ENCODE peak calls at places on chromosome 15, in four cellular contexts. N is K562, R is HepG2, Q is GM12878. D is an unnamed sample.

GRCh38 chr15:49675051-49675450 is 54.2 kb downstream of the DTWD1 start:
- DNase-seq in Q (no peak), R (peak), N (no peak), D (no peak)

GRCh38 chr15:77035999-77036471 is 34.9 kb downstream of the TSPAN3 start:
- DNase-seq in N (no peak), R (no peak), Q (no peak), D (no peak)

GRCh38 chr15:67042490-67043181 is 22.8 kb upstream of the SMAD3 start:
- DNase-seq in Q (no peak), N (no peak), R (no peak), D (no peak)

GRCh38 chr15:33533197-33533596 is 222.4 kb downstream of the RYR3 start:
- DNase-seq in N (no peak), R (no peak), Q (no peak), D (no peak)

GRCh38 chr15:79373728-79374127 is 58.4 kb upstream of the MINAR1 start:
- DNase-seq in N (no peak), Q (no peak), R (no peak), D (no peak)

GRCh38 chr15:82183121-82184031 is 79.2 kb downstream of the EFL1 start:
- DNase-seq in Q (no peak), N (no peak), R (no peak), D (no peak)

GRCh38 chr15:90762109-90762508 is 45.0 kb downstream of the BLM start:
- DNase-seq in R (no peak), N (no peak), Q (no peak), D (no peak)

GRCh38 chr15:82835391-82835917 is 26.0 kb downstream of the WHAMM start:
- DNase-seq in N (no peak), R (no peak), Q (no peak), D (no peak)

GRCh38 chr15:57079446-57079845 is 161.0 kb downstream of the TCF12 start:
- DNase-seq in N (no peak), R (no peak), Q (no peak), D (no peak)

GRCh38 chr15:52709172-52709979 is 30.2 kb upstream of the ATOSA start:
- DNase-seq in Q (no peak), N (no peak), R (peak), D (peak)

DNA sequence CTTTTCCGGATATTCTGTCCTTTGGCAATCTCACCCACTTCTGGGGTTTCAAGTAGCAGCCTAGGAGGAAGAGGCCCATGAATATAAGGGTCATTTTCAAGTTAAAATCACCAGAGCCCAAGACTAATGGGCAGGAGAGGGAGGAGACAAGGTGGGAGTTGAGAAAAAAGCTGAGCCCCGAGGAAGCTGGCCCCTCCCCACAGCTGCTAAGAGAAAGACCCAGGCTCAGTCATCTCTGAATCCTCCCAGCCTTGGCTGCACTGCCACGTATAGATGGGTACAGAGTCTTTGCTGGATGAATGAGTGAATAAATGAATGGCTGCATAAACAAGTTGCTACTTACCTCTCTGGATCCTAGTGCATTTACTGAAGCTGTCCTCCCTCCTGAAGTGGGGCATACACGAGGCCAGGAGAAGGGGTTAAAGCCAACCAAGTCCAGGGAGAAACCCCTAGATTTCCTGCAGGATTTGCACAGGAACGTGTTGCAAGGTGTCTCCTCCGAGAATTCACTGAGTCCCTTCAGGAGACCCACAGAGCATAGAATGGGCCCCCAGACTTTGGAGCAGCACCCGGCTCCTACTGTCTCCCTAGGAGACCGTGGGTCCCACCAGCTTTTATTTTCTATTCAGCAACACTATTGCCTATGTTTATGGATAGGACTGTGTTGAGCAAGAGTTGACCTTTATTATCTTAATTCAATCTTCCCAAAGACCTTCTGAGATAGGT is 100.8 kb upstream of the LIPC start:
- DNase-seq in Q (no peak), N (no peak), R (peak), D (no peak)
- TF ChIP-seq TARDBP in Q (no peak), N (no peak), R (no peak), D (no peak)

DNA sequence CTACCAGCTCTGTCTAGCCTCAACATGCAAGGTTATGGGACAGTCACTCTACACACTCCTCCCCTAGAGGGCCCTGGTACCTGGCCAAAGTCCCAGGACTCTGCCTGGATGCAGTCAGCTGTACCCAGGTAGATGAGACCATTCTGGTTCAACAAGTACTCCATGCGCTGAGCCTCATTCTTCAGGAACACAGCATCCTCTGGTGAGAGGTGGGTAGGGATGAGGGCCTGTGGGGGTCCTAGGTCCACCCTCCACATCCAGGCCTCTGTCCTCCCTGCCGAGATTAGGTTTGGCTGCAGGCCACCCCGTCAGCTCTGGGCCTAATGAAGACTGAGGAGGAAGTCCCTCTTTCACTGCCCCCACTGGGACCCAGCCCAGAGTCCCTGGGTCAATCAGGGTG is 9.5 kb downstream of the EPB42 start:
- DNase-seq in R (no peak), Q (no peak), N (no peak), D (no peak)
- TF ChIP-seq TARDBP in R (no peak), Q (no peak), N (no peak), D (no peak)

GRCh38 chr15:70672081-70672480 is 91.3 kb downstream of the UACA start:
- DNase-seq in N (no peak), Q (peak), R (no peak), D (no peak)
- TF ChIP-seq TARDBP in N (no peak), Q (no peak), R (no peak), D (no peak)

GRCh38 chr15:39458131-39458530 is 122.7 kb upstream of the THBS1 start:
- DNase-seq in N (no peak), Q (no peak), R (no peak), D (no peak)

GRCh38 chr15:39460748-39461147 is 120.1 kb upstream of the THBS1 start:
- DNase-seq in Q (no peak), N (no peak), R (no peak), D (no peak)

GRCh38 chr15:39461536-39462140 is 119.2 kb upstream of the THBS1 start:
- DNase-seq in N (no peak), R (no peak), Q (no peak), D (no peak)

GRCh38 chr15:39456582-39457330 is 124.1 kb upstream of the THBS1 start:
- DNase-seq in N (no peak), R (no peak), Q (no peak), D (no peak)

DNA sequence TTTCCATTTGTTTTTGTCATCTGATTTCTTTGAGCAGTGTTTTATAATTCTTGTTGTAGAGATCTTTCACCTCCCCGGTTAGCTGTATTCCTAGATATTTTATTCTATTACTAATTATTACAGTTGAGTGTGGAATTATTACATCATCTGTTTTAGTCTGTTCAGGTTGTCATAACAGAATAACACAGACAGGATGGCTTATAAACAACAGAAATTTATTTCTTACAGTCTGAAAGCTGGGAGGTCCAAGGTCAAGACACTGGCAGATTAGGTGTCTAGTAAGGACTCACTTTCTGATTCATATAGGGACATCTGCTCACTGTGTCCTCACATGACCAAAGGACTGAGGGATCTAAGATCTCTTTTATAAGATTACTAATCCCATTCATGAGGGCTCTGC is 121.3 kb upstream of the THBS1 start:
- DNase-seq in N (no peak), R (no peak), Q (no peak), D (no peak)
- TF ChIP-seq TARDBP in N (no peak), R (no peak), Q (no peak), D (no peak)

GRCh38 chr15:69265347-69265955 is 33.3 kb upstream of the PAQR5 start:
- DNase-seq in N (no peak), R (peak), Q (no peak), D (peak)
- TF ChIP-seq TARDBP in N (no peak), R (no peak), Q (no peak), D (no peak)

GRCh38 chr15:87849181-87849580 is 407.4 kb downstream of the NTRK3 start:
- DNase-seq in R (no peak), N (no peak), Q (no peak), D (no peak)
- TF ChIP-seq TARDBP in R (no peak), N (no peak), Q (no peak), D (no peak)

GRCh38 chr15:62734706-62735105 is 307.8 kb upstream of the TPM1 start:
- DNase-seq in R (no peak), N (no peak), Q (no peak), D (peak)
- TF ChIP-seq TARDBP in R (no peak), N (no peak), Q (no peak), D (no peak)

DNA sequence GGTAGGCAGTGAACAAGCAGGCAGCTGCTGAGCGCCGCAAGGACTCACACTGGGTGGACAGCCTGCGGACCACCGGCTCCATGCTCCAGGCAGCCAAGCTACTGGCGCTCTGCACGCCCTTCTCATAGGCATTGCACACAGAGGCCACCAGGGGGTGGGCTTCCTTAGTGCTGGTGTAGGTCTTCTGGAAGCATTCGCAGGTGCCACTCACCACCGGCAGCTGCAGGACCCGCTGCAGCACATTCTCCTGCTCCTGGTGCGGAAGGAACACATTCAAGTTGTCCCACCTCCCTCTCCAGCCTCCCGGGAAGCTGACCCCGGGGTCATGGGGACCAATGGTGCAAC is 6.0 kb downstream of the PLIN1 start:
- DNase-seq in Q (no peak), R (peak), N (peak), D (peak)
- TF ChIP-seq TARDBP in Q (no peak), R (no peak), N (no peak), D (no peak)